ENCODE peak calls at places on chromosomes 3 and 15, in eight cellular contexts. H is effector memory CD4-positive, alpha-beta T cell; S is AG08396; I is GM18507; E is psoas muscle; M is right atrium auricular region; C is NCI-H1092 treated with DMSO at 0.1 percent for 48 hours; A is H9. W is an unnamed sample.

GRCh38 chr3:187016639-187017345 is 86.5 kb downstream of the ST6GAL1 start:
- DNase-seq in M (peak), S (no peak), I (no peak), C (no peak), E (no peak), H (no peak), A (no peak), W (no peak)

GRCh38 chr3:153762411-153763235 is 358.6 kb upstream of the ARHGEF26 start:
- DNase-seq in H (no peak), C (no peak), E (no peak), I (no peak), M (no peak), S (no peak), A (no peak), W (no peak)

GRCh38 chr15:77682564-77682963 is 49.9 kb upstream of the LINGO1 start:
- DNase-seq in C (no peak), E (no peak), I (no peak), H (no peak), S (no peak), A (no peak), M (no peak), W (no peak)

GRCh38 chr3:13347390-13347966 is 72.6 kb downstream of the NUP210 start:
- DNase-seq in S (peak), E (no peak), H (no peak), M (no peak), C (no peak), I (no peak), A (peak), W (no peak)

GRCh38 chr3:13479332-13479581 is 849 bp upstream of the HDAC11 start:
- DNase-seq in M (no peak), C (peak), I (no peak), E (peak), A (no peak), S (peak), H (no peak), W (peak)

GRCh38 chr3:110106805-110107204 is 769.5 kb upstream of the DPPA4 start:
- DNase-seq in M (no peak), I (no peak), E (no peak), C (no peak), A (no peak), S (peak), H (no peak), W (no peak)

GRCh38 chr3:42803800-42804112 is 534 bp downstream of the HIGD1A start:
- DNase-seq in S (peak), C (peak), E (no peak), I (peak), A (peak), M (peak), H (peak), W (peak)

GRCh38 chr3:49255686-49256085 is 21.3 kb downstream of the C3orf62 start:
- DNase-seq in M (no peak), A (no peak), E (no peak), H (no peak), I (no peak), C (no peak), S (no peak), W (no peak)

GRCh38 chr15:85583404-85584390 is 203.3 kb downstream of the AKAP13 start:
- DNase-seq in M (peak), S (no peak), I (no peak), A (no peak), C (no peak), E (peak), H (no peak), W (no peak)

GRCh38 chr3:128409621-128410581 is 56.8 kb downstream of the DNAJB8 start:
- DNase-seq in E (no peak), H (no peak), C (no peak), S (no peak), A (no peak), I (no peak), M (no peak), W (no peak)

GRCh38 chr3:32290619-32291018 is 52.1 kb downstream of the CMTM8 start:
- DNase-seq in I (no peak), S (no peak), M (no peak), H (no peak), A (no peak), E (no peak), C (no peak), W (no peak)

GRCh38 chr15:82950746-82951370 is 1.7 kb downstream of the HOMER2 start:
- DNase-seq in E (no peak), I (peak), H (no peak), S (no peak), C (no peak), A (no peak), M (no peak), W (no peak)

GRCh38 chr3:53890726-53891499 is 746 bp downstream of the SELENOK start:
- DNase-seq in C (no peak), A (no peak), M (no peak), E (no peak), H (peak), S (peak), I (no peak), W (no peak)

GRCh38 chr3:145936986-145937385 is 224.0 kb downstream of the PLOD2 start:
- DNase-seq in H (no peak), C (no peak), M (no peak), I (no peak), E (no peak), S (no peak), A (no peak), W (no peak)

GRCh38 chr3:55000546-55000945 is 72.7 kb upstream of the LRTM1 start:
- DNase-seq in S (peak), M (peak), A (no peak), C (peak), I (no peak), E (no peak), H (no peak), W (no peak)

GRCh38 chr3:103048371-103048722 is 613.5 kb downstream of the ZPLD1 start:
- DNase-seq in M (no peak), A (no peak), H (no peak), I (no peak), E (no peak), C (no peak), S (no peak), W (no peak)

GRCh38 chr3:64935995-64936394 is 248.2 kb upstream of the ADAMTS9 start:
- DNase-seq in C (no peak), I (no peak), A (no peak), M (no peak), H (no peak), S (no peak), E (no peak), W (no peak)

GRCh38 chr3:195697582-195698324 is 23.0 kb upstream of the MUC20 start:
- DNase-seq in M (no peak), C (no peak), A (peak), I (no peak), E (no peak), H (no peak), S (peak), W (no peak)

GRCh38 chr3:150414273-150414672 is 6.2 kb downstream of the TSC22D2 start:
- DNase-seq in E (no peak), H (no peak), M (no peak), S (peak), I (no peak), A (no peak), C (no peak), W (no peak)

GRCh38 chr3:54877675-54878544 is 49.9 kb downstream of the LRTM1 start:
- DNase-seq in H (no peak), E (no peak), S (no peak), A (no peak), M (no peak), I (no peak), C (no peak), W (no peak)

GRCh38 chr3:14513566-14514322 is 26.4 kb downstream of the GRIP2 start:
- DNase-seq in C (no peak), A (peak), M (no peak), I (no peak), E (peak), S (no peak), H (no peak), W (no peak)

GRCh38 chr3:148955544-148956346 is 35.6 kb upstream of the GYG1 start:
- DNase-seq in I (no peak), C (peak), S (peak), A (no peak), H (peak), M (peak), E (peak), W (no peak)

GRCh38 chr3:157201648-157202278 is 41.8 kb upstream of the CCNL1 start:
- DNase-seq in M (no peak), E (no peak), C (peak), S (peak), H (no peak), A (no peak), I (peak), W (no peak)

W was measured in right lobe of liver.